ENCODE peak calls at places on chromosomes 5 and 9, in five cellular contexts. Z, A, U, O and X are unnamed samples.

GRCh38 chr9:87701931-87702421 is 23.9 kb upstream of the CTSL start:
- DNase-seq in U (no peak), O (no peak), Z (no peak), A (no peak), X (no peak)

GRCh38 chr5:39657943-39658342 is 233.2 kb upstream of the DAB2 start:
- DNase-seq in U (no peak), A (no peak), Z (no peak), O (no peak), X (no peak)

GRCh38 chr5:71013575-71013974 is 11.6 kb downstream of the NAIP start:
- DNase-seq in O (no peak), U (no peak), A (no peak), Z (no peak), X (no peak)

GRCh38 chr5:176736271-176736965 is 73.9 kb upstream of the UNC5A start:
- DNase-seq in O (peak; percentile 25), A (no peak), Z (no peak), U (no peak), X (peak; percentile 57)

GRCh38 chr5:127931396-127931795 is 152.2 kb upstream of the SLC12A2 start:
- DNase-seq in U (no peak), Z (no peak), A (no peak), O (no peak), X (no peak)

GRCh38 chr5:174410716-174411512 is 313.5 kb upstream of the MSX2 start:
- DNase-seq in U (no peak), Z (no peak), O (no peak), A (no peak), X (no peak)

GRCh38 chr5:68368686-68369359 is 153.3 kb downstream of the PIK3R1 start:
- DNase-seq in A (no peak), Z (no peak), O (no peak), U (no peak), X (no peak)

GRCh38 chr9:5718296-5719032 is 89.6 kb downstream of the RIC1 start:
- DNase-seq in Z (no peak), O (no peak), U (no peak), A (no peak), X (no peak)

GRCh38 chr5:151751593-151751992 is 6.8 kb downstream of the ATOX1 start:
- DNase-seq in O (no peak), Z (no peak), U (no peak), A (no peak), X (no peak)

GRCh38 chr9:129141066-129142041 is 30.1 kb downstream of the PTPA start:
- DNase-seq in Z (peak; percentile 47), U (no peak), A (no peak), O (peak; percentile 93), X (peak; percentile 94)

GRCh38 chr9:129910628-129911567 is 75.6 kb downstream of the USP20 start:
- DNase-seq in O (no peak), A (peak; percentile 95), Z (no peak), U (no peak), X (peak; percentile 80)

GRCh38 chr9:105063665-105064247 is 135.8 kb upstream of the ABCA1 start:
- DNase-seq in Z (peak; percentile 29), O (peak; percentile 73), U (no peak), A (no peak), X (no peak)

GRCh38 chr5:144703776-144704175 is 533.1 kb downstream of the KCTD16 start:
- DNase-seq in Z (no peak), U (no peak), O (no peak), A (no peak), X (no peak)

GRCh38 chr5:83471405-83472212 is at the start of gene VCAN:
- DNase-seq in O (peak; percentile 81), Z (no peak), A (peak; percentile 53), U (no peak), X (peak; percentile 90)

GRCh38 chr5:146283344-146283761 is 55.3 kb upstream of the POU4F3 start:
- DNase-seq in U (no peak), A (peak; percentile 86), O (no peak), Z (no peak), X (no peak)

GRCh38 chr5:78959767-78960166 is 25.3 kb downstream of the ARSB start:
- DNase-seq in O (no peak), U (no peak), A (no peak), Z (no peak), X (no peak)

GRCh38 chr5:79109527-79110492 is 1.8 kb upstream of the BHMT start:
- DNase-seq in O (no peak), U (no peak), A (peak; percentile 29), Z (peak; percentile 7), X (no peak)

GRCh38 chr9:33222031-33222430 is 17.9 kb upstream of the SPINK4 start:
- DNase-seq in Z (no peak), A (no peak), U (no peak), O (no peak), X (no peak)

GRCh38 chr9:114507726-114508125 is 2.5 kb upstream of the WHRN start:
- DNase-seq in Z (no peak), U (no peak), A (no peak), O (no peak), X (no peak)

GRCh38 chr5:62138607-62139006 is 167.4 kb upstream of the KIF2A start:
- DNase-seq in A (no peak), U (no peak), O (no peak), Z (no peak), X (no peak)

GRCh38 chr9:20621553-20622329 is 558 bp downstream of the MLLT3 start:
- DNase-seq in U (peak; percentile 61), O (peak; percentile 93), Z (peak; percentile 68), A (no peak), X (peak; percentile 81)

GRCh38 chr9:20620658-20621552 is 1.4 kb downstream of the MLLT3 start:
- DNase-seq in O (peak; percentile 78), Z (peak; percentile 15), A (no peak), U (peak; percentile 25), X (no peak)

GRCh38 chr9:20619492-20619860 is 2.8 kb downstream of the MLLT3 start:
- DNase-seq in O (no peak), A (no peak), U (no peak), Z (no peak), X (no peak)

GRCh38 chr9:20616808-20617207 is 5.5 kb downstream of the MLLT3 start:
- DNase-seq in A (no peak), O (no peak), Z (no peak), U (no peak), X (no peak)

GRCh38 chr9:20618361-20618799 is 3.9 kb downstream of the MLLT3 start:
- DNase-seq in Z (peak; percentile 26), U (no peak), A (no peak), O (no peak), X (no peak)
- TF ChIP-seq CTCF in Z (no peak), U (no peak), A (no peak), O (no peak), X (no peak)

GRCh38 chr9:111631071-111631971 is at the start of gene DNAJC25:
- DNase-seq in Z (peak; percentile 97), A (peak; percentile 97), U (peak; percentile 92), O (peak; percentile 98), X (peak; percentile 97)

GRCh38 chr9:111634860-111635259 is 3.7 kb downstream of the DNAJC25 start:
- DNase-seq in A (no peak), O (no peak), Z (no peak), U (no peak), X (no peak)

GRCh38 chr9:111632051-111632450 is 917 bp downstream of the DNAJC25 start:
- DNase-seq in U (no peak), A (no peak), Z (no peak), O (no peak), X (no peak)

GRCh38 chr9:111632695-111633388 is 1.7 kb downstream of the DNAJC25 start:
- DNase-seq in Z (no peak), A (no peak), O (no peak), U (no peak), X (no peak)

DNA sequence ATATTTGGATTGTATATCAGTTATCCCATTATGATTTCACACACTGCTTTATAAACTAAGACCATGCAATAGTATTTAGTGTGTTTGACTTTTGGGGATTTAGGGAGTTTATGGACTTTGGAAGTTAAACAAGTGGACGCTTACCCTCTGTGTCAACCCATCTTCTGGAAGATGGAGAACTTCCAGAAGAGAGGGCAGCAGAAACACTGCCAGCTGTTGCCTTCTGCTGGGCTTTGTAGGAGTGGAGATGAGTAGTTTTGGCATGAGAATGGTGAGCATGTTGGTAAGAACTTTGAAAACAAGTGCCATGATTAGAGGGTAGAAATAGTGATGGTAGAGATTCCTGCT is 2.2 kb downstream of the DNAJC25 start:
- DNase-seq in Z (no peak), O (no peak), A (no peak), U (no peak), X (no peak)
- H3K4me3 ChIP-seq in Z (no peak overlapping the region), O (no peak overlapping the region), A (no peak overlapping the region), U (no peak overlapping the region), X (no peak overlapping the region)

DNA sequence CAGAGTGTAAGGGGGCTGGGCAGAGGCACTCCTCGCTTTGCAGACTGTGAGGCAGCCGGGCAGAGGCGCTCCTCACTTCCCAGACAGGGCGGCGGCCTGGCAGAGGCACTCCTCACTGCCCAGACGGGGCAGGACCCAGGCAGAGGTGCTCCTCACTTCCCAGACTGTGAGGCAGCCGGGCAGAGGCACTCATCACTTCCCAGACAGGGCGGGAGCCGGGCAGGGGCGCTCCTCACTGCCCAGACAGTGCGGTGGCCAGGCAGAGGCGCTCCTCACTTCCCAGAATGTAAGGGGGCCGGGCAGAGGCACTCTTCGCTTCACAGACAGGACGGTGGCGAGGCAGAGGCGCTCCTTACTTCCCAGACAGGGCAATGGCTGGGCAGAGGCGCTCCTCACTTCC is 442.5 kb downstream of the SPATA31D1 start:
- DNase-seq in A (no peak), Z (no peak), U (no peak), O (no peak), X (no peak)
- TF ChIP-seq CTCF in A (no peak), Z (no peak), U (no peak), O (no peak), X (no peak)

DNA sequence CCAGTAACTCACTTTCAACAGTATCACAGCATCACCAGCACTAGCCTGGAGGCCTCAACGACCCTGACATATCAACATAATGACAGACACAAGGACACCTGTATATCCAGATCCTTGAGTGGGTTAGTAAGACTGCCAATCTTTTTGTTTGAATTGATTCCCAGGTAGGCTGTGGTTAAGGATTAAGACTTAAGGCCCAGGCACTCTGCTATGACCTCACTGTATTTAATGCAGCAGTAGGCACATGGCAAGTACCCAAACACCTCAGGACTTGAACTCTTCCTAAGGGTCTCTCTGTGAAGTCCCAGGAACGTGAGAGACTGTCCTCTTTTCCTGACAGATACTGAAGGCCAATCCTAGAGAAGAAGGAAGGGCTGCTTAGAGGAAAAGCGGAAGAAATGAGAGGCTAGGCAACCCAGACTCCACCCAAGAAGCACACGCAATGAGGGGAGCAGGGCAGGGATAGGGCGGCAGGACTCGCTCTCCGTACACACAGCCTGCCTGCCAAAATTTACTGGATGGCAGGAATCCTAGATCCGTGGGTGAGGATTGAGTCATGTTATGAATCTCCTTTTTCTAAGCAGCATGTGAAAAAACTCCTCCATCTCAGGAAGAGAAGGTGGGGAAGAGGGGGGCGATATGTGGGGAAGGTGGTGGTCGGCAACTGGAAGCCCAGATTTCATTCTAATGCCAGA is 93.4 kb downstream of the SIL1 start:
- DNase-seq in A (no peak), Z (no peak), O (peak; percentile 90), U (no peak), X (peak; percentile 87)
- H3K4me3 ChIP-seq in A (no peak overlapping the region), Z (no peak overlapping the region), O (no peak overlapping the region), U (no peak overlapping the region), X (peak overlapping the region; percentile 52)

GRCh38 chr9:136185066-136185465 is 19.9 kb downstream of the LHX3 start:
- DNase-seq in A (no peak), Z (no peak), U (no peak), O (no peak), X (no peak)
- TF ChIP-seq CTCF in A (no peak), Z (no peak), U (no peak), O (no peak), X (no peak)